ENCODE peak calls at places on chromosomes 11 and 22, in five cellular contexts. D is A549, R is K562, O is SK-N-SH, C is H1. V is an unnamed sample.

GRCh38 chr22:31295831-31296230 is 3.5 kb upstream of the PIK3IP1 start:
- DNase-seq in D (no peak), C (no peak), R (peak; percentile 40), O (no peak), V (no peak)

GRCh38 chr11:68684385-68685356 is at the start of gene GAL:
- DNase-seq in R (peak; percentile 85), O (peak; percentile 91), C (no peak), D (no peak), V (no peak)

GRCh38 chr11:134275534-134276395 is at the start of gene GLB1L3:
- DNase-seq in R (peak; percentile 41), C (peak; percentile 85), O (peak; percentile 84), D (peak; percentile 23), V (no peak)

GRCh38 chr11:135075740-135076139 is 663.7 kb upstream of the B3GAT1 start:
- DNase-seq in C (peak; percentile 98), O (no peak), D (peak; percentile 83), R (no peak), V (peak; percentile 78)

GRCh38 chr11:18669211-18669593 is 29.4 kb upstream of the TMEM86A start:
- DNase-seq in C (no peak), O (no peak), R (no peak), D (no peak), V (no peak)

GRCh38 chr11:71263391-71263790 is 11.0 kb upstream of the SHANK2 start:
- DNase-seq in O (no peak), C (no peak), D (no peak), R (no peak), V (no peak)

GRCh38 chr22:27378343-27378800 is 423.2 kb downstream of the MN1 start:
- DNase-seq in O (no peak), R (no peak), D (no peak), C (no peak), V (no peak)

GRCh38 chr11:70303070-70303469 is 32.6 kb downstream of the PPFIA1 start:
- DNase-seq in C (no peak), D (no peak), O (no peak), R (no peak), V (no peak)

GRCh38 chr11:1161410-1162152 is 3.8 kb downstream of the MUC5AC start:
- DNase-seq in D (no peak), C (no peak), O (peak; percentile 11), R (no peak), V (no peak)

GRCh38 chr22:17443413-17444203 is 74.3 kb downstream of the CECR2 start:
- DNase-seq in D (no peak), R (no peak), C (no peak), O (no peak), V (no peak)

GRCh38 chr11:67303989-67304411 is 670 bp downstream of the SSH3 start:
- DNase-seq in C (peak; percentile 64), O (peak; percentile 70), R (no peak), D (no peak), V (no peak)

GRCh38 chr11:119263352-119263940 is 53.5 kb downstream of the MCAM start:
- DNase-seq in D (no peak), O (no peak), C (no peak), R (no peak), V (no peak)

GRCh38 chr11:70699294-70700221 is 301.2 kb downstream of the CTTN start:
- DNase-seq in R (peak; percentile 30), D (no peak), O (peak; percentile 72), C (no peak), V (peak; percentile 46)

GRCh38 chr11:25576320-25576719 is 755.6 kb upstream of the ANO3 start:
- DNase-seq in D (no peak), R (no peak), C (no peak), O (no peak), V (no peak)

GRCh38 chr11:68545796-68546195 is 85.2 kb downstream of the PPP6R3 start:
- DNase-seq in O (no peak), C (no peak), R (no peak), D (no peak), V (no peak)

GRCh38 chr22:29816128-29816527 is 21.9 kb downstream of the ASCC2 start:
- DNase-seq in D (no peak), O (no peak), C (no peak), R (no peak), V (no peak)

GRCh38 chr22:28923826-28924732 is 40.7 kb downstream of the ZNRF3 start:
- DNase-seq in O (peak; percentile 80), D (no peak), C (no peak), R (no peak), V (peak; percentile 98)

GRCh38 chr11:84476581-84476980 is 1150.6 kb downstream of the DLG2 start:
- DNase-seq in O (peak; percentile 2), C (no peak), R (no peak), D (no peak), V (no peak)

GRCh38 chr22:44957267-44957905 is 52.4 kb downstream of the PHF21B start:
- DNase-seq in C (no peak), D (no peak), R (no peak), O (no peak), V (peak; percentile 9)

GRCh38 chr11:35303596-35304392 is 115.6 kb downstream of the SLC1A2 start:
- DNase-seq in C (no peak), R (no peak), D (peak; percentile 83), O (no peak), V (peak; percentile 52)

GRCh38 chr11:86637976-86638375 is 34.4 kb downstream of the ME3 start:
- DNase-seq in R (no peak), O (no peak), D (no peak), C (no peak), V (no peak)

GRCh38 chr11:86041975-86042378 is 26.9 kb downstream of the PICALM start:
- DNase-seq in D (peak; percentile 85), O (peak; percentile 68), R (peak; percentile 70), C (peak; percentile 62), V (peak; percentile 77)

DNA sequence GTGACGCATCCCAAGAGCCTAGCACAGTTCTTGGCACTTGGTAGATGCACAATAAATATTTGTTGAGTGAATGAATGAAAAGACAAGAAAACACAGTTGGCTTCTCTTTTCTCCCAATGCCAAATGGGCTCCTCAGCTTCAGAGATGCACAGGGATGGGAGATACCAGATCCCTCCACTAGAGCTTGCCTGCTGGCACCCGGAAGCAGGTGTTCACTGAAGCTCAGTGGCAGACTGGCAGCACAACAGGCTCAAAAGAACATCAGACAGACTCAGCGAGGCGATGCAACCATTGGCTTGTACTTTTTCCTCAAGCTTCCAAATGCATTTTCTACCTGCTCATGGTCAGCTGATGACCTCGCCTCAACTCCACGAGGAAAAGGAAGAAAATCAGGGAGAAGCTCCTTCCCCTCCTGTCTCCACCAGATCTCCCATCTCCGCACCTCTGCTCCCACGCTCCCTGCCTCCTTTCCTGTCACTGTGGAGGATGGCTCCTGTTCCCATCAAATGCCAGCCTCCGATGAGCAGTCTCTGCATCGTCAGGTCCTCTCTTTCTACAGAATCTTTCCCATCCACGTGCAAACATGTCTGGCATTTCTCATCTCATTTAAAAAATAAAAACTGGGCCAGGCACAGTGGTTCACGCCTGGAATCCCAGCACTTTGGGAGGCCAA is 5.8 kb downstream of the RAPSN start:
- DNase-seq in R (peak; percentile 22), O (peak; percentile 71), C (no peak), D (peak; percentile 43), V (no peak)
- TF ChIP-seq RAD21 in R (no peak), O (no peak), C (peak; percentile 15), D (no peak), V (no peak)

DNA sequence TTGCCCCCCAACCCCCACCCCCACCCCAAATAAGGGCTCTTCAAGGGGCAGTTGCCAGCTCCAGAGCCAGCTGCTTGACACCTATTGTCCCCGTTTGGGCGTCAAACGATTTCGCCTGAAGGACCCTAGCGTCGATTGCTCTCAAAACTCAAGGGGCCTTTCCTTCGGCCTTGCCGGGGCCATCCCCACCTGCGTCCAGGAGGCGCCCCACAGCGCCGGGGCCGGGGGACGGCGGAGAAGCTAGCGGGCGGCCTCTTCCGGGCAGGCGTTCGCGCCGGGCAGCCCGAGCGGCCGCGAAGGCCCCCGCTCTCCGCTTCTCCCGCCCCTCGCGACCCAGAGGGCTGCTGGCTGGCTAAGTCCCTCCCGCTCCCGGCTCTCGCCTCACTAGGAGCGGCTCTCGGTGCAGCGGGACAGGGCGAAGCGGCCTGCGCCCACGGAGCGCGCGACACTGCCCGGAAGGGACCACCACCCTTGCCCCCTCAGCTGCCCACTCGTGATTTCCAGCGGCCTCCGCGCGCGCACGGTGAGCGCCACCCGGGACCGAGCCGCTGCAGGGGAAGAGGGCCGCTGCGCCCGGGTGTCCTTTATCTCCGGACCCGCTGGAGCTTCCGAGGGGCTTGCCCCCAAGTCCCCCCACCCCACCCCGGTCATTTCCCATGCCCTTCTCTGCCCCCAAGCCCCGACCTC is at the start of gene CAPRIN1:
- DNase-seq in R (peak; percentile 93), O (peak; percentile 95), D (peak; percentile 94), C (peak; percentile 86), V (peak; percentile 89)
- TF ChIP-seq CHD2 in R (no peak), O (no peak), D (no peak), C (peak; percentile 11), V (no peak)

GRCh38 chr11:104967493-104968364 is 645 bp downstream of the CASP4 start:
- DNase-seq in R (no peak), C (no peak), D (no peak), O (no peak), V (no peak)

GRCh38 chr11:104965735-104966134 is 2.6 kb downstream of the CASP4 start:
- DNase-seq in R (no peak), C (no peak), D (no peak), O (no peak), V (no peak)

GRCh38 chr11:104964247-104964646 is 4.1 kb downstream of the CASP4 start:
- DNase-seq in C (no peak), D (no peak), R (no peak), O (no peak), V (no peak)

GRCh38 chr11:104968365-104968855 is at the start of gene CASP4:
- DNase-seq in R (no peak), D (peak; percentile 18), C (no peak), O (peak; percentile 1), V (peak; percentile 56)

GRCh38 chr11:104962852-104963251 is 5.5 kb downstream of the CASP4 start:
- DNase-seq in C (no peak), R (no peak), O (no peak), D (no peak), V (no peak)
- TF ChIP-seq RAD21 in C (no peak), R (no peak), O (no peak), D (no peak), V (no peak)

DNA sequence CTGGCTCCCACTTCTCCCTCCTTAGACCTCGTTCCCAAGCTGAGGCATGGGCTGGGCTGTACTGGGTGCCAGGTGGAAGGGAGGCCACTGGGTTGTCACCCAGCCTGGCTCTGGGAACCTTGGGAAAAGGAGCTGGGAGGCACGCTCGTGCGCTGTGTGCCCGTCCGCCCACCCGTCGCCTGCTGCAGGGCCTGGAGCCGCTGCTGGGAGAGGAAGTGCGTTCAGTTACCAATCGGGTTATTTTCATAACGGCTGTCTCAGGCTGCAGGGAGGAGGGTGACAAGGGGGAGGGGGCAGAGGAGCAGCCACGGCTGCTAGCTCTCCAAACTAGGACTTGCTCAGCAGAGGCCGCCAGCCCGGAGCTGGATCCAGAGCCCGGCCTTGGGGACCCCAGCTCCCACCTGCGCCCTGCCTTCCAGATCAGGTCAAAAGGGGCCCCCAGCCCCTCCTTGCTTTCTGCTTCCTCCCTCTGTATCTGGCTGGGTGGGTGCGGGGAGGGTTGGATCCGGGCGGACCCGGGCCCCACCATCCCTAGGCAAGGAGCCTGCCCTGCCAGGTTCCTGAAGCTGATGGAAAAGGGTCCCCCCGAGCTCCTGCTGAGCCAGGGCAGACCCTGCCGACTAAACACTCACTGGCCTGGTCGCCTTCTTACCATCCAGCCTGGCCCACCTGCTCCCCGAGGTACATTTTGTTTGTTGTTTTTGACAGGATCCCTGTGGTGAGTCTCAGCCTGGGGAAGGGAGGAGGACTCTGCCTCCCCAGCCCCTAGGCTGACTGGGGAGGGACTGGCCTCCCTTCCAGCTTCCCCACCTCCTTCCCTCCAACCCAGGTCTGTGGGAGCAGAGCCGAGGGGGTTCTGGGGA is 14.3 kb downstream of the DGKZ start:
- DNase-seq in D (no peak), O (peak; percentile 88), R (peak; percentile 84), C (no peak), V (no peak)
- TF ChIP-seq CHD2 in D (no peak), O (peak; percentile 23), R (no peak), C (no peak), V (no peak)